ENCODE peak calls at places on chromosomes 1 and 21, in seven cellular contexts. One of them, this sample, is unnamed.

GRCh38 chr1:98919211-98919610 is 85.5 kb downstream of the PLPPR5 start:
- DNase-seq in heart right ventricle: no peak
- DNase-seq in AML-193: no peak
- DNase-seq in NT2/D1: no peak
- DNase-seq in body of pancreas: no peak
- DNase-seq in cardiac fibroblast: no peak
- DNase-seq in stimulated activated CD4-positive, alpha-beta T cell treated with anti-CD3 and anti-CD28 coated beads, Interleukin-2, amount 100 ng/mL, for 24 hours: no peak
- DNase-seq in this sample: no peak

GRCh38 chr1:30756545-30757195 is 904 bp downstream of the LAPTM5 start:
- DNase-seq in AML-193: peak
- DNase-seq in body of pancreas: peak
- DNase-seq in NT2/D1: no peak
- DNase-seq in heart right ventricle: peak
- DNase-seq in cardiac fibroblast: peak
- DNase-seq in stimulated activated CD4-positive, alpha-beta T cell treated with anti-CD3 and anti-CD28 coated beads, Interleukin-2, amount 100 ng/mL, for 24 hours: peak
- DNase-seq in this sample: peak

GRCh38 chr1:47179988-47180563 is 9.8 kb downstream of the PDZK1IP1 start:
- DNase-seq in heart right ventricle: no peak
- DNase-seq in stimulated activated CD4-positive, alpha-beta T cell treated with anti-CD3 and anti-CD28 coated beads, Interleukin-2, amount 100 ng/mL, for 24 hours: no peak
- DNase-seq in body of pancreas: peak
- DNase-seq in AML-193: no peak
- DNase-seq in NT2/D1: no peak
- DNase-seq in cardiac fibroblast: no peak
- DNase-seq in this sample: no peak

GRCh38 chr1:111197598-111198289 is 2.7 kb downstream of the DENND2D start:
- DNase-seq in AML-193: peak
- DNase-seq in body of pancreas: no peak
- DNase-seq in heart right ventricle: no peak
- DNase-seq in cardiac fibroblast: peak
- DNase-seq in stimulated activated CD4-positive, alpha-beta T cell treated with anti-CD3 and anti-CD28 coated beads, Interleukin-2, amount 100 ng/mL, for 24 hours: peak
- DNase-seq in NT2/D1: no peak
- DNase-seq in this sample: no peak

GRCh38 chr1:234536756-234537155 is 57.8 kb upstream of the TARBP1 start:
- DNase-seq in heart right ventricle: no peak
- DNase-seq in AML-193: no peak
- DNase-seq in cardiac fibroblast: no peak
- DNase-seq in body of pancreas: no peak
- DNase-seq in stimulated activated CD4-positive, alpha-beta T cell treated with anti-CD3 and anti-CD28 coated beads, Interleukin-2, amount 100 ng/mL, for 24 hours: no peak
- DNase-seq in NT2/D1: no peak
- DNase-seq in this sample: no peak

GRCh38 chr1:181659348-181659957 is 176.1 kb downstream of the CACNA1E start:
- DNase-seq in heart right ventricle: no peak
- DNase-seq in body of pancreas: no peak
- DNase-seq in stimulated activated CD4-positive, alpha-beta T cell treated with anti-CD3 and anti-CD28 coated beads, Interleukin-2, amount 100 ng/mL, for 24 hours: no peak
- DNase-seq in NT2/D1: no peak
- DNase-seq in AML-193: no peak
- DNase-seq in cardiac fibroblast: no peak
- DNase-seq in this sample: no peak

GRCh38 chr1:66752000-66752592 is at the start of gene DYNLT5:
- DNase-seq in heart right ventricle: peak
- DNase-seq in cardiac fibroblast: peak
- DNase-seq in body of pancreas: peak
- DNase-seq in AML-193: no peak
- DNase-seq in stimulated activated CD4-positive, alpha-beta T cell treated with anti-CD3 and anti-CD28 coated beads, Interleukin-2, amount 100 ng/mL, for 24 hours: peak
- DNase-seq in NT2/D1: peak
- DNase-seq in this sample: no peak

GRCh38 chr1:228721407-228721806 is 13.9 kb upstream of the RHOU start:
- DNase-seq in heart right ventricle: no peak
- DNase-seq in body of pancreas: peak
- DNase-seq in cardiac fibroblast: no peak
- DNase-seq in NT2/D1: no peak
- DNase-seq in AML-193: no peak
- DNase-seq in stimulated activated CD4-positive, alpha-beta T cell treated with anti-CD3 and anti-CD28 coated beads, Interleukin-2, amount 100 ng/mL, for 24 hours: no peak
- DNase-seq in this sample: no peak

GRCh38 chr1:61079276-61079897 is 3.0 kb upstream of the NFIA start:
- DNase-seq in AML-193: no peak
- DNase-seq in heart right ventricle: no peak
- DNase-seq in body of pancreas: no peak
- DNase-seq in cardiac fibroblast: no peak
- DNase-seq in stimulated activated CD4-positive, alpha-beta T cell treated with anti-CD3 and anti-CD28 coated beads, Interleukin-2, amount 100 ng/mL, for 24 hours: no peak
- DNase-seq in NT2/D1: no peak
- DNase-seq in this sample: no peak

GRCh38 chr1:938088-938683 is 14.5 kb downstream of the SAMD11 start:
- DNase-seq in heart right ventricle: no peak
- DNase-seq in AML-193: peak
- DNase-seq in NT2/D1: no peak
- DNase-seq in stimulated activated CD4-positive, alpha-beta T cell treated with anti-CD3 and anti-CD28 coated beads, Interleukin-2, amount 100 ng/mL, for 24 hours: no peak
- DNase-seq in cardiac fibroblast: peak
- DNase-seq in body of pancreas: peak
- DNase-seq in this sample: no peak

GRCh38 chr1:203128691-203129500 is 1.4 kb downstream of the ADORA1 start:
- DNase-seq in stimulated activated CD4-positive, alpha-beta T cell treated with anti-CD3 and anti-CD28 coated beads, Interleukin-2, amount 100 ng/mL, for 24 hours: no peak
- DNase-seq in AML-193: no peak
- DNase-seq in heart right ventricle: no peak
- DNase-seq in body of pancreas: no peak
- DNase-seq in cardiac fibroblast: no peak
- DNase-seq in NT2/D1: no peak
- DNase-seq in this sample: no peak

GRCh38 chr1:4653796-4654715 is at the start of gene AJAP1:
- DNase-seq in heart right ventricle: no peak
- DNase-seq in cardiac fibroblast: no peak
- DNase-seq in NT2/D1: no peak
- DNase-seq in AML-193: no peak
- DNase-seq in body of pancreas: no peak
- DNase-seq in stimulated activated CD4-positive, alpha-beta T cell treated with anti-CD3 and anti-CD28 coated beads, Interleukin-2, amount 100 ng/mL, for 24 hours: peak
- DNase-seq in this sample: no peak

GRCh38 chr1:222047370-222047769 is 305.5 kb upstream of the DUSP10 start:
- DNase-seq in AML-193: no peak
- DNase-seq in NT2/D1: no peak
- DNase-seq in stimulated activated CD4-positive, alpha-beta T cell treated with anti-CD3 and anti-CD28 coated beads, Interleukin-2, amount 100 ng/mL, for 24 hours: no peak
- DNase-seq in heart right ventricle: no peak
- DNase-seq in body of pancreas: no peak
- DNase-seq in cardiac fibroblast: no peak
- DNase-seq in this sample: no peak

GRCh38 chr21:38768385-38769071 is 37.2 kb upstream of the ETS2 start:
- DNase-seq in cardiac fibroblast: peak
- DNase-seq in AML-193: no peak
- DNase-seq in heart right ventricle: no peak
- DNase-seq in body of pancreas: no peak
- DNase-seq in NT2/D1: no peak
- DNase-seq in stimulated activated CD4-positive, alpha-beta T cell treated with anti-CD3 and anti-CD28 coated beads, Interleukin-2, amount 100 ng/mL, for 24 hours: peak
- DNase-seq in this sample: no peak

GRCh38 chr1:88504601-88505000 is 179.5 kb upstream of the PKN2 start:
- DNase-seq in body of pancreas: no peak
- DNase-seq in NT2/D1: no peak
- DNase-seq in stimulated activated CD4-positive, alpha-beta T cell treated with anti-CD3 and anti-CD28 coated beads, Interleukin-2, amount 100 ng/mL, for 24 hours: no peak
- DNase-seq in AML-193: no peak
- DNase-seq in cardiac fibroblast: no peak
- DNase-seq in heart right ventricle: no peak
- DNase-seq in this sample: no peak

GRCh38 chr1:210706246-210706645 is 377.5 kb downstream of the HHAT start:
- DNase-seq in stimulated activated CD4-positive, alpha-beta T cell treated with anti-CD3 and anti-CD28 coated beads, Interleukin-2, amount 100 ng/mL, for 24 hours: no peak
- DNase-seq in AML-193: no peak
- DNase-seq in heart right ventricle: no peak
- DNase-seq in body of pancreas: no peak
- DNase-seq in cardiac fibroblast: no peak
- DNase-seq in NT2/D1: no peak
- DNase-seq in this sample: no peak

GRCh38 chr1:236489710-236490377 is 33.9 kb upstream of the LGALS8 start:
- DNase-seq in NT2/D1: peak
- DNase-seq in heart right ventricle: peak
- DNase-seq in stimulated activated CD4-positive, alpha-beta T cell treated with anti-CD3 and anti-CD28 coated beads, Interleukin-2, amount 100 ng/mL, for 24 hours: no peak
- DNase-seq in AML-193: peak
- DNase-seq in cardiac fibroblast: peak
- DNase-seq in body of pancreas: peak
- DNase-seq in this sample: no peak

GRCh38 chr1:6505367-6506209 is 14.1 kb upstream of the PLEKHG5 start:
- DNase-seq in body of pancreas: no peak
- DNase-seq in stimulated activated CD4-positive, alpha-beta T cell treated with anti-CD3 and anti-CD28 coated beads, Interleukin-2, amount 100 ng/mL, for 24 hours: no peak
- DNase-seq in heart right ventricle: no peak
- DNase-seq in AML-193: no peak
- DNase-seq in cardiac fibroblast: no peak
- DNase-seq in NT2/D1: no peak
- DNase-seq in this sample: no peak